ENCODE peak calls at places on chromosomes 3 and 15, in five cellular contexts. X is astrocyte, M is SK-N-SH, D is DND-41, B is cardiac muscle cell. Z is an unnamed sample.
A peak's percentile ranks its signal among the peaks of the same experiment; 100 is the strongest.

GRCh38 chr3:61704807-61705206 is 143.4 kb downstream of the PTPRG start:
- DNase-seq in X (no peak), M (no peak), D (no peak), B (peak; percentile 20), Z (no peak)

GRCh38 chr3:137768361-137769320 is 4.5 kb downstream of the SOX14 start:
- DNase-seq in B (no peak), D (no peak), X (no peak), M (peak; percentile 43), Z (no peak)

GRCh38 chr3:15430624-15431023 is 3.2 kb downstream of the EAF1 start:
- DNase-seq in X (no peak), B (no peak), D (no peak), M (no peak), Z (no peak)

GRCh38 chr3:15809313-15809712 is 11.5 kb upstream of the ANKRD28 start:
- DNase-seq in D (no peak), B (no peak), X (no peak), M (no peak), Z (no peak)

GRCh38 chr3:356947-357346 is 160.4 kb downstream of the CHL1 start:
- DNase-seq in D (no peak), X (peak; percentile 23), B (no peak), M (no peak), Z (no peak)

GRCh38 chr15:80251505-80252280 is at the start of gene CTXND1:
- DNase-seq in M (peak; percentile 75), B (peak; percentile 62), X (no peak), D (no peak), Z (no peak)

GRCh38 chr3:171753665-171754408 is 56.4 kb downstream of the PLD1 start:
- DNase-seq in X (peak; percentile 86), D (no peak), B (no peak), M (no peak), Z (no peak)

GRCh38 chr3:102449341-102449740 is 14.5 kb downstream of the ZPLD1 start:
- DNase-seq in D (no peak), B (no peak), X (peak; percentile 10), M (no peak), Z (no peak)

GRCh38 chr15:67927501-67928156 is 87.8 kb upstream of the RNU6-1 start:
- DNase-seq in M (no peak), D (no peak), B (peak; percentile 91), X (peak; percentile 96), Z (no peak)

GRCh38 chr3:8793242-8793641 is 23.8 kb upstream of the OXTR start:
- DNase-seq in D (no peak), X (peak; percentile 83), B (no peak), M (peak; percentile 74), Z (no peak)

GRCh38 chr3:77342688-77343087 is 302.8 kb downstream of the ROBO2 start:
- DNase-seq in D (no peak), M (no peak), B (no peak), X (no peak), Z (no peak)

GRCh38 chr3:17047904-17048303 is 163.1 kb downstream of the PLCL2 start:
- DNase-seq in X (no peak), D (peak; percentile 30), M (no peak), B (no peak), Z (no peak)

GRCh38 chr3:2001306-2002108 is 97.2 kb upstream of the CNTN4 start:
- DNase-seq in M (peak; percentile 42), D (no peak), X (no peak), B (no peak), Z (no peak)

GRCh38 chr3:140007081-140007480 is 72.1 kb downstream of the CLSTN2 start:
- DNase-seq in B (no peak), M (no peak), D (no peak), X (no peak), Z (no peak)

GRCh38 chr15:64949383-64950141 is 37.9 kb downstream of the ANKDD1A start:
- DNase-seq in X (no peak), M (no peak), D (no peak), B (no peak), Z (no peak)

GRCh38 chr3:72288955-72289707 is 504.2 kb upstream of the PROK2 start:
- DNase-seq in B (peak; percentile 52), M (peak; percentile 84), X (peak; percentile 82), D (no peak), Z (peak; percentile 71)

GRCh38 chr15:42385980-42386695 is 26.8 kb downstream of the CAPN3 start:
- DNase-seq in M (no peak), B (no peak), D (no peak), X (no peak), Z (no peak)

GRCh38 chr3:169383770-169384169 is 279.7 kb downstream of the MECOM start:
- DNase-seq in D (no peak), B (no peak), M (no peak), X (no peak), Z (no peak)

GRCh38 chr15:74730619-74731316 is 5.4 kb upstream of the CYP1A1 start:
- DNase-seq in X (no peak), D (no peak), M (no peak), B (no peak), Z (no peak)

GRCh38 chr3:123935830-123936229 is 25.2 kb downstream of the CCDC14 start:
- DNase-seq in B (no peak), X (no peak), M (peak; percentile 22), D (no peak), Z (no peak)

GRCh38 chr15:62672268-62672667 is 370.3 kb upstream of the TPM1 start:
- DNase-seq in D (no peak), B (no peak), M (no peak), X (peak; percentile 23), Z (no peak)

GRCh38 chr15:65087873-65088642 is 11.5 kb downstream of the KBTBD13 start:
- DNase-seq in X (no peak), D (no peak), B (no peak), M (no peak), Z (no peak)

GRCh38 chr3:49411550-49411967 is 217 bp downstream of the RHOA start:
- DNase-seq in D (peak; percentile 54), B (no peak), X (no peak), M (peak; percentile 81), Z (peak; percentile 77)

GRCh38 chr3:177286034-177286433 is 88.8 kb upstream of the TBL1XR1 start:
- DNase-seq in D (no peak), B (no peak), X (no peak), M (no peak), Z (no peak)

GRCh38 chr3:98599647-98600411 is 6.4 kb upstream of the CPOX start:
- DNase-seq in D (no peak), B (no peak), X (no peak), M (no peak), Z (no peak)

GRCh38 chr3:44571024-44571423 is 13.7 kb upstream of the ZNF660 start:
- DNase-seq in X (no peak), M (no peak), B (no peak), D (no peak), Z (no peak)

GRCh38 chr15:78054971-78055370 is 22.5 kb downstream of the TBC1D2B start:
- DNase-seq in D (no peak), M (no peak), B (no peak), X (no peak), Z (no peak)

GRCh38 chr3:15500107-15500724 is 21.3 kb downstream of the COLQ start:
- DNase-seq in X (no peak), B (no peak), D (no peak), M (no peak), Z (no peak)

GRCh38 chr15:72925661-72926060 is 126.6 kb upstream of the NEO1 start:
- DNase-seq in M (no peak), B (no peak), D (no peak), X (peak; percentile 39), Z (no peak)

GRCh38 chr15:36589971-36590370 is 10.5 kb downstream of the CDIN1 start:
- DNase-seq in X (peak; percentile 67), D (no peak), M (no peak), B (no peak), Z (no peak)

GRCh38 chr15:51232581-51232980 is 105.8 kb downstream of the CYP19A1 start:
- DNase-seq in M (no peak), D (no peak), X (no peak), B (no peak), Z (no peak)

GRCh38 chr3:15476378-15476777 is 45.1 kb downstream of the COLQ start:
- DNase-seq in M (no peak), D (no peak), B (no peak), X (no peak), Z (no peak)

GRCh38 chr15:93861956-93862741 is 369.2 kb upstream of the MCTP2 start:
- DNase-seq in X (no peak), D (peak; percentile 61), B (no peak), M (peak; percentile 14), Z (no peak)
- H3K27ac ChIP-seq in X (no peak overlapping the region), D (peak overlapping the region; percentile 96), B (no peak overlapping the region), M (no peak overlapping the region), Z (no peak overlapping the region)

GRCh38 chr15:88756521-88756920 is 46.7 kb upstream of the ACAN start:
- DNase-seq in M (no peak), X (no peak), B (no peak), D (no peak), Z (no peak)
- H3K27ac ChIP-seq in M (no peak overlapping the region), X (no peak overlapping the region), B (no peak overlapping the region), D (no peak overlapping the region), Z (no peak overlapping the region)

GRCh38 chr3:152381881-152382295 is 113.2 kb downstream of the MBNL1 start:
- DNase-seq in M (no peak), X (no peak), D (no peak), B (no peak), Z (no peak)
- H3K27ac ChIP-seq in M (no peak overlapping the region), X (no peak overlapping the region), D (no peak overlapping the region), B (no peak overlapping the region), Z (no peak overlapping the region)

GRCh38 chr3:188661801-188662200 is 507.8 kb downstream of the LPP start:
- DNase-seq in X (no peak), B (no peak), M (no peak), D (no peak), Z (no peak)
- H3K27ac ChIP-seq in X (no peak overlapping the region), B (no peak overlapping the region), M (no peak overlapping the region), D (no peak overlapping the region), Z (no peak overlapping the region)

GRCh38 chr15:92886815-92887214 is 13.3 kb upstream of the CHD2 start:
- DNase-seq in B (no peak), X (no peak), M (no peak), D (no peak), Z (no peak)
- H3K27ac ChIP-seq in B (no peak overlapping the region), X (no peak overlapping the region), M (peak overlapping the region; percentile 91), D (peak overlapping the region; percentile 50), Z (no peak overlapping the region)

GRCh38 chr3:115336836-115337235 is 189.7 kb upstream of the ZBTB20 start:
- DNase-seq in B (no peak), M (no peak), X (no peak), D (no peak), Z (no peak)

GRCh38 chr3:115340586-115340985 is 193.5 kb upstream of the ZBTB20 start:
- DNase-seq in D (no peak), M (no peak), B (no peak), X (no peak), Z (no peak)

DNA sequence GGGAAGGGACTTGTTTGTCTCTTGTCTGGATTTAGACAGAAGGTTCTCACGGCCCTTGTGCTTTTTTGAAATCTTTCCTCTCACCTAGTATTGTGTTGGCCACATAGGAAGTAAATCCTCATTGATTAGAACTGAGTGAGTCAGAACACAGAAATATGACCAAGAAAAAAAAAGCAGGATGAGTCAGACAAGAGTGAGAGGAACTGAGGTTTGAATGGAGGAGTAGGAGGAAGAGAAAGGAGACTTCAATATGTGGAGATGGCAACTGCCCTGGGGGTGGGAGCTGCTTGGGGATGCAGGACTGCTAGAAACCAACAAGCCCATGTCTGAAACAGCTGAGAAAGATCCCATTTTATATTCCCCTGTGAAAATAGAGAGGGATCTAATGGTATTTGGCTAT is 194.1 kb upstream of the ZBTB20 start:
- DNase-seq in M (no peak), B (no peak), D (no peak), X (peak; percentile 82), Z (no peak)
- H3K27ac ChIP-seq in M (peak overlapping the region; percentile 49), B (no peak overlapping the region), D (no peak overlapping the region), X (peak overlapping the region; percentile 33), Z (no peak overlapping the region)

Z was measured in OCI-LY7.